ENCODE peak calls at places on chromosome 12, in ten cellular contexts. R is PC-9; M is CD8-positive, alpha-beta T cell; P is HL-60; U is neural progenitor cell; L is tibial nerve; S is psoas muscle; Q is testis; W is heart right ventricle; C is right cardiac atrium. G is an unnamed sample.

GRCh38 chr12:45989277-45989856 is 1.0 kb downstream of the SCAF11 start:
- DNase-seq in C (no peak), P (peak; percentile 76), S (no peak), L (peak; percentile 57), Q (no peak), W (no peak), M (no peak), U (no peak), R (no peak), G (no peak)

GRCh38 chr12:131831021-131831571 is 2.9 kb downstream of the MMP17 start:
- DNase-seq in P (peak; percentile 16), M (no peak), W (no peak), U (no peak), S (no peak), C (peak; percentile 63), L (no peak), Q (no peak), R (peak; percentile 38), G (no peak)

GRCh38 chr12:6998708-6999451 is 19.4 kb downstream of the LPCAT3 start:
- DNase-seq in S (no peak), W (peak; percentile 26), U (no peak), L (no peak), M (no peak), Q (no peak), R (no peak), C (no peak), P (no peak), G (no peak)

GRCh38 chr12:114726092-114726710 is 42.2 kb upstream of the TBX3 start:
- DNase-seq in W (peak; percentile 77), R (no peak), P (no peak), U (no peak), Q (peak; percentile 62), C (peak; percentile 81), M (no peak), L (no peak), S (no peak), G (no peak)

GRCh38 chr12:67692135-67692534 is 43.6 kb downstream of the DYRK2 start:
- DNase-seq in P (no peak), W (no peak), U (no peak), R (no peak), M (no peak), Q (no peak), L (no peak), C (no peak), S (no peak), G (no peak)

GRCh38 chr12:120211243-120211903 is 10.5 kb upstream of the RPLP0 start:
- DNase-seq in Q (no peak), W (no peak), M (no peak), U (no peak), P (no peak), C (no peak), R (no peak), S (no peak), L (no peak), G (peak; percentile 35)

GRCh38 chr12:103331643-103332042 is 164.1 kb downstream of the C12orf42 start:
- DNase-seq in W (no peak), R (no peak), P (no peak), C (no peak), M (no peak), S (no peak), L (no peak), U (no peak), Q (no peak), G (no peak)

GRCh38 chr12:538731-539539 is 79.2 kb downstream of the B4GALNT3 start:
- DNase-seq in Q (peak; percentile 66), L (peak; percentile 36), C (peak; percentile 91), R (peak; percentile 89), P (peak; percentile 60), M (no peak), S (peak; percentile 68), W (peak; percentile 55), U (no peak), G (no peak)

GRCh38 chr12:2877959-2878732 is 1.1 kb downstream of the RHNO1 start:
- DNase-seq in L (no peak), Q (no peak), P (peak; percentile 68), S (no peak), U (peak; percentile 78), M (no peak), W (no peak), C (no peak), R (no peak), G (peak; percentile 49)

GRCh38 chr12:19482551-19483109 is 43.3 kb downstream of the AEBP2 start:
- DNase-seq in M (peak; percentile 53), P (peak; percentile 73), C (peak; percentile 74), W (peak; percentile 7), L (no peak), Q (peak; percentile 55), U (peak; percentile 6), R (no peak), S (no peak), G (no peak)

GRCh38 chr12:59803735-59804134 is 207.9 kb downstream of the SLC16A7 start:
- DNase-seq in Q (no peak), U (no peak), M (no peak), L (no peak), R (no peak), C (no peak), P (no peak), S (no peak), W (no peak), G (no peak)

GRCh38 chr12:72330291-72330690 is 58.1 kb downstream of the TRHDE start:
- DNase-seq in L (no peak), C (no peak), S (peak; percentile 51), P (no peak), R (no peak), U (peak; percentile 70), Q (peak; percentile 49), M (no peak), W (no peak), G (peak; percentile 8)

DNA sequence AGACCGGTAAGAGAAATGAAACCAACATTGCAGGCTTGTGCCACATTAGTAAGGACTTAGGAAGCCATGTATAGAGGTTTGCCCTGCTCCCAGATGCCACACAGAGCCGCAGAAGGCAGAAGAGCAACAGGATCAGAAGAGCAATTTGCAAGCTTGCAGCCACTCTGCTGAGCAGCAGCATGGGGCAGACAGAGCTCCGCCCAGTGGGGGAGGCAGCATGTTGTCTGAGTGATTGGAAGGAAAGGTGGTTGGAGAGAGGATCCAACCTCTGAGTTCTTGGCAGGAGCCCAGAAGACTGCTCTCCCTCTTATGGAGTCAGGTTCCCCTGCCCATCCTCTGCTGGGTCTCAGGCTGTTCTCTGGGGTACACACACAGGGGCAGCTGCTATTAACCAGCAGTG is 2.3 kb upstream of the KRT6A start:
- DNase-seq in S (no peak), P (no peak), U (peak; percentile 30), C (no peak), M (no peak), R (peak; percentile 51), W (no peak), Q (peak; percentile 38), L (no peak), G (peak; percentile 61)
- H3K4me3 ChIP-seq in S (no peak overlapping the region), P (no peak overlapping the region), U (no peak overlapping the region), C (no peak overlapping the region), M (no peak overlapping the region), R (no peak overlapping the region), W (no peak overlapping the region), Q (no peak overlapping the region), L (no peak overlapping the region), G (no peak overlapping the region)

GRCh38 chr12:54075431-54075830 is 21.8 kb downstream of the HOXC4 start:
- DNase-seq in Q (no peak), P (no peak), S (no peak), U (no peak), M (no peak), W (no peak), R (no peak), L (no peak), C (no peak), G (no peak)
- H3K27me3 ChIP-seq in Q (no peaks in the 10 kb centered on the region), P (peaks cover 7% of the 10 kb centered on the region), S (no peaks in the 10 kb centered on the region), U (peaks cover 100% of the 10 kb centered on the region), M (no peaks in the 10 kb centered on the region), W (peaks cover 96% of the 10 kb centered on the region), R (peaks cover 14% of the 10 kb centered on the region), L (no peaks in the 10 kb centered on the region), C (no peaks in the 10 kb centered on the region), G (peaks cover 79% of the 10 kb centered on the region)

GRCh38 chr12:22738945-22739344 is 114.0 kb downstream of the ETNK1 start:
- DNase-seq in S (no peak), M (no peak), W (no peak), P (no peak), U (no peak), R (no peak), L (no peak), Q (no peak), C (no peak), G (no peak)

GRCh38 chr12:22740656-22741350 is 115.8 kb downstream of the ETNK1 start:
- DNase-seq in U (no peak), C (no peak), M (no peak), S (no peak), R (no peak), Q (no peak), L (no peak), P (no peak), W (no peak), G (no peak)

GRCh38 chr12:22746720-22747119 is 121.7 kb downstream of the ETNK1 start:
- DNase-seq in M (no peak), S (no peak), R (no peak), P (no peak), Q (no peak), L (no peak), C (no peak), U (no peak), W (no peak), G (no peak)

GRCh38 chr12:22744197-22744596 is 119.2 kb downstream of the ETNK1 start:
- DNase-seq in W (no peak), U (no peak), L (no peak), C (no peak), R (no peak), P (no peak), S (no peak), M (no peak), Q (no peak), G (no peak)

DNA sequence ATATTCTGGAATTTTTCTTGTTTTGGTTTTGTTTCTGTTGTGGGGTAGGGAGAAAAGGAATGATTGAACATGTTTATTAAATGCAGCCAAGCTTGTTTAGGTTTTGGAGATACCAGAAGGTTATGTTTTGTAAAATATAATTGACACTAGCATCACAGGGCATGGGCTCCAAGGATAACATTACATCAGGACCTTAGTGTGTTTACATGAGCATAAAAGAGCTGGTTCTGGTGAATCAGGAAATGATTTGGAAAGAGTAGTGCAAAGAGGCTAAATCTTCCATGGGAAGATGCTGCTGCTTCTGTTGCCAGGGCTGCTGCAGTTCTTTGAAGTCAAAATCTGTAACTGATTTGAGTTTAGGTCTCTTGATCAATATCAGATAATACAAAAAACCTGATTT is 118.7 kb downstream of the ETNK1 start:
- DNase-seq in W (no peak), M (no peak), Q (no peak), L (no peak), R (no peak), U (no peak), C (no peak), S (no peak), P (no peak), G (no peak)
- H3K4me3 ChIP-seq in W (no peak overlapping the region), M (no peak overlapping the region), Q (no peak overlapping the region), L (no peak overlapping the region), R (no peak overlapping the region), U (no peak overlapping the region), C (no peak overlapping the region), S (no peak overlapping the region), P (no peak overlapping the region), G (no peak overlapping the region)

GRCh38 chr12:52812749-52813148 is 1.2 kb downstream of the KRT4 start:
- DNase-seq in L (no peak), S (no peak), C (no peak), R (no peak), M (no peak), P (no peak), U (no peak), W (no peak), Q (no peak), G (no peak)
- H3K27me3 ChIP-seq in L (no peaks in the 10 kb centered on the region), S (no peaks in the 10 kb centered on the region), C (no peaks in the 10 kb centered on the region), R (no peaks in the 10 kb centered on the region), M (no peaks in the 10 kb centered on the region), P (no peaks in the 10 kb centered on the region), U (no peaks in the 10 kb centered on the region), W (peaks cover 18% of the 10 kb centered on the region), Q (no peaks in the 10 kb centered on the region), G (no peaks in the 10 kb centered on the region)

G was measured in H7.